ENCODE peak calls at places on chromosomes 5 and 9, in five cellular contexts. One of them, this sample, is unnamed.

GRCh38 chr5:36058776-36059175 is 7.9 kb downstream of the UGT3A2 start:
- DNase-seq in COR-L47: no peak
- DNase-seq in stomach: no peak
- DNase-seq in activated CD4-positive, alpha-beta T cell treated with anti-CD3 and anti-CD28 coated beads, Interleukin-2, amount 10 ng/mL, durations not matched to agents 7 days and 5 days: no peak
- DNase-seq in brain microvascular endothelial cell: no peak
- DNase-seq in this sample: no peak

GRCh38 chr5:10317825-10318682 is 10.4 kb upstream of the CMBL start:
- DNase-seq in stomach: no peak
- DNase-seq in brain microvascular endothelial cell: no peak
- DNase-seq in COR-L47: no peak
- DNase-seq in activated CD4-positive, alpha-beta T cell treated with anti-CD3 and anti-CD28 coated beads, Interleukin-2, amount 10 ng/mL, durations not matched to agents 7 days and 5 days: no peak
- DNase-seq in this sample: no peak

GRCh38 chr9:110688329-110688728 is 19.7 kb downstream of the MUSK start:
- DNase-seq in brain microvascular endothelial cell: no peak
- DNase-seq in activated CD4-positive, alpha-beta T cell treated with anti-CD3 and anti-CD28 coated beads, Interleukin-2, amount 10 ng/mL, durations not matched to agents 7 days and 5 days: peak; percentile 17
- DNase-seq in COR-L47: no peak
- DNase-seq in stomach: no peak
- DNase-seq in this sample: no peak

GRCh38 chr5:16550316-16550952 is 66.4 kb downstream of the RETREG1 start:
- DNase-seq in COR-L47: peak; percentile 28
- DNase-seq in activated CD4-positive, alpha-beta T cell treated with anti-CD3 and anti-CD28 coated beads, Interleukin-2, amount 10 ng/mL, durations not matched to agents 7 days and 5 days: peak; percentile 45
- DNase-seq in stomach: no peak
- DNase-seq in brain microvascular endothelial cell: no peak
- DNase-seq in this sample: peak; percentile 43

GRCh38 chr9:128972956-128973355 is 25.5 kb downstream of the NUP188 start:
- DNase-seq in stomach: peak; percentile 3
- DNase-seq in activated CD4-positive, alpha-beta T cell treated with anti-CD3 and anti-CD28 coated beads, Interleukin-2, amount 10 ng/mL, durations not matched to agents 7 days and 5 days: no peak
- DNase-seq in COR-L47: no peak
- DNase-seq in brain microvascular endothelial cell: peak; percentile 71
- DNase-seq in this sample: no peak

GRCh38 chr5:43514471-43514815 is 505 bp downstream of the C5orf34 start:
- DNase-seq in stomach: no peak
- DNase-seq in brain microvascular endothelial cell: peak; percentile 78
- DNase-seq in COR-L47: no peak
- DNase-seq in activated CD4-positive, alpha-beta T cell treated with anti-CD3 and anti-CD28 coated beads, Interleukin-2, amount 10 ng/mL, durations not matched to agents 7 days and 5 days: no peak
- DNase-seq in this sample: no peak

GRCh38 chr5:140160432-140160831 is 14.6 kb upstream of the CYSTM1 start:
- DNase-seq in activated CD4-positive, alpha-beta T cell treated with anti-CD3 and anti-CD28 coated beads, Interleukin-2, amount 10 ng/mL, durations not matched to agents 7 days and 5 days: no peak
- DNase-seq in brain microvascular endothelial cell: no peak
- DNase-seq in stomach: no peak
- DNase-seq in COR-L47: no peak
- DNase-seq in this sample: no peak

GRCh38 chr9:36486933-36487481 is 85.7 kb upstream of the MELK start:
- DNase-seq in activated CD4-positive, alpha-beta T cell treated with anti-CD3 and anti-CD28 coated beads, Interleukin-2, amount 10 ng/mL, durations not matched to agents 7 days and 5 days: peak; percentile 61
- DNase-seq in brain microvascular endothelial cell: peak; percentile 6
- DNase-seq in COR-L47: no peak
- DNase-seq in stomach: peak; percentile 36
- DNase-seq in this sample: peak; percentile 55

GRCh38 chr5:9686211-9686610 is 56.1 kb upstream of the TAS2R1 start:
- DNase-seq in stomach: no peak
- DNase-seq in activated CD4-positive, alpha-beta T cell treated with anti-CD3 and anti-CD28 coated beads, Interleukin-2, amount 10 ng/mL, durations not matched to agents 7 days and 5 days: no peak
- DNase-seq in brain microvascular endothelial cell: peak; percentile 92
- DNase-seq in COR-L47: no peak
- DNase-seq in this sample: no peak

GRCh38 chr5:151248651-151249050 is 4.3 kb upstream of the GM2A start:
- DNase-seq in brain microvascular endothelial cell: no peak
- DNase-seq in stomach: no peak
- DNase-seq in COR-L47: no peak
- DNase-seq in activated CD4-positive, alpha-beta T cell treated with anti-CD3 and anti-CD28 coated beads, Interleukin-2, amount 10 ng/mL, durations not matched to agents 7 days and 5 days: no peak
- DNase-seq in this sample: no peak

GRCh38 chr5:170534177-170534576 is 30.4 kb downstream of the KCNIP1 start:
- DNase-seq in brain microvascular endothelial cell: no peak
- DNase-seq in COR-L47: no peak
- DNase-seq in stomach: no peak
- DNase-seq in activated CD4-positive, alpha-beta T cell treated with anti-CD3 and anti-CD28 coated beads, Interleukin-2, amount 10 ng/mL, durations not matched to agents 7 days and 5 days: no peak
- DNase-seq in this sample: no peak

GRCh38 chr5:30142432-30142831 is 1051.1 kb upstream of the CDH6 start:
- DNase-seq in activated CD4-positive, alpha-beta T cell treated with anti-CD3 and anti-CD28 coated beads, Interleukin-2, amount 10 ng/mL, durations not matched to agents 7 days and 5 days: no peak
- DNase-seq in brain microvascular endothelial cell: no peak
- DNase-seq in stomach: no peak
- DNase-seq in COR-L47: no peak
- DNase-seq in this sample: no peak

GRCh38 chr9:110089681-110090370 is 118.1 kb downstream of the C9orf152 start:
- DNase-seq in brain microvascular endothelial cell: no peak
- DNase-seq in COR-L47: peak; percentile 20
- DNase-seq in stomach: peak; percentile 66
- DNase-seq in activated CD4-positive, alpha-beta T cell treated with anti-CD3 and anti-CD28 coated beads, Interleukin-2, amount 10 ng/mL, durations not matched to agents 7 days and 5 days: no peak
- DNase-seq in this sample: no peak

GRCh38 chr9:103991001-103991400 is 103.1 kb upstream of the SMC2 start:
- DNase-seq in stomach: no peak
- DNase-seq in brain microvascular endothelial cell: no peak
- DNase-seq in COR-L47: no peak
- DNase-seq in activated CD4-positive, alpha-beta T cell treated with anti-CD3 and anti-CD28 coated beads, Interleukin-2, amount 10 ng/mL, durations not matched to agents 7 days and 5 days: no peak
- DNase-seq in this sample: no peak

GRCh38 chr5:63125862-63126261 is 547.2 kb downstream of the LRRC70 start:
- DNase-seq in COR-L47: no peak
- DNase-seq in brain microvascular endothelial cell: peak; percentile 70
- DNase-seq in stomach: no peak
- DNase-seq in activated CD4-positive, alpha-beta T cell treated with anti-CD3 and anti-CD28 coated beads, Interleukin-2, amount 10 ng/mL, durations not matched to agents 7 days and 5 days: no peak
- DNase-seq in this sample: peak; percentile 31

GRCh38 chr9:93196095-93197055 is 12.4 kb downstream of the WNK2 start:
- DNase-seq in brain microvascular endothelial cell: no peak
- DNase-seq in activated CD4-positive, alpha-beta T cell treated with anti-CD3 and anti-CD28 coated beads, Interleukin-2, amount 10 ng/mL, durations not matched to agents 7 days and 5 days: no peak
- DNase-seq in COR-L47: no peak
- DNase-seq in stomach: no peak
- DNase-seq in this sample: no peak

GRCh38 chr5:53996008-53996407 is 314.4 kb downstream of the ARL15 start:
- DNase-seq in activated CD4-positive, alpha-beta T cell treated with anti-CD3 and anti-CD28 coated beads, Interleukin-2, amount 10 ng/mL, durations not matched to agents 7 days and 5 days: no peak
- DNase-seq in brain microvascular endothelial cell: no peak
- DNase-seq in COR-L47: no peak
- DNase-seq in stomach: no peak
- DNase-seq in this sample: no peak

GRCh38 chr5:133287500-133287899 is 235.7 kb downstream of the HSPA4 start:
- DNase-seq in stomach: peak; percentile 55
- DNase-seq in brain microvascular endothelial cell: peak; percentile 32
- DNase-seq in activated CD4-positive, alpha-beta T cell treated with anti-CD3 and anti-CD28 coated beads, Interleukin-2, amount 10 ng/mL, durations not matched to agents 7 days and 5 days: peak; percentile 50
- DNase-seq in COR-L47: no peak
- DNase-seq in this sample: no peak

GRCh38 chr5:18465833-18466681 is 831.8 kb downstream of the TAF11L14 start:
- DNase-seq in stomach: peak; percentile 49
- DNase-seq in activated CD4-positive, alpha-beta T cell treated with anti-CD3 and anti-CD28 coated beads, Interleukin-2, amount 10 ng/mL, durations not matched to agents 7 days and 5 days: peak; percentile 47
- DNase-seq in brain microvascular endothelial cell: peak; percentile 27
- DNase-seq in COR-L47: peak; percentile 58
- DNase-seq in this sample: peak; percentile 25

GRCh38 chr9:133842721-133843227 is 104.6 kb upstream of the SARDH start:
- DNase-seq in COR-L47: peak; percentile 94
- DNase-seq in stomach: no peak
- DNase-seq in activated CD4-positive, alpha-beta T cell treated with anti-CD3 and anti-CD28 coated beads, Interleukin-2, amount 10 ng/mL, durations not matched to agents 7 days and 5 days: no peak
- DNase-seq in brain microvascular endothelial cell: no peak
- DNase-seq in this sample: peak; percentile 86

GRCh38 chr9:19809422-19810269 is 20.8 kb upstream of the SLC24A2 start:
- DNase-seq in brain microvascular endothelial cell: no peak
- DNase-seq in COR-L47: no peak
- DNase-seq in stomach: no peak
- DNase-seq in activated CD4-positive, alpha-beta T cell treated with anti-CD3 and anti-CD28 coated beads, Interleukin-2, amount 10 ng/mL, durations not matched to agents 7 days and 5 days: no peak
- DNase-seq in this sample: no peak

GRCh38 chr9:124261787-124262595 is 4.2 kb downstream of the NEK6 start:
- DNase-seq in COR-L47: no peak
- DNase-seq in activated CD4-positive, alpha-beta T cell treated with anti-CD3 and anti-CD28 coated beads, Interleukin-2, amount 10 ng/mL, durations not matched to agents 7 days and 5 days: no peak
- DNase-seq in stomach: no peak
- DNase-seq in brain microvascular endothelial cell: no peak
- DNase-seq in this sample: no peak

GRCh38 chr5:138654281-138654867 is 79.2 kb upstream of the HSPA9 start:
- DNase-seq in brain microvascular endothelial cell: peak; percentile 70
- DNase-seq in stomach: no peak
- DNase-seq in activated CD4-positive, alpha-beta T cell treated with anti-CD3 and anti-CD28 coated beads, Interleukin-2, amount 10 ng/mL, durations not matched to agents 7 days and 5 days: peak; percentile 65
- DNase-seq in COR-L47: no peak
- DNase-seq in this sample: peak; percentile 65

GRCh38 chr9:69697475-69697874 is 25.3 kb upstream of the APBA1 start:
- DNase-seq in activated CD4-positive, alpha-beta T cell treated with anti-CD3 and anti-CD28 coated beads, Interleukin-2, amount 10 ng/mL, durations not matched to agents 7 days and 5 days: no peak
- DNase-seq in brain microvascular endothelial cell: no peak
- DNase-seq in stomach: no peak
- DNase-seq in COR-L47: no peak
- DNase-seq in this sample: peak; percentile 19

GRCh38 chr9:95087659-95088242 is 229.8 kb downstream of the FANCC start:
- DNase-seq in brain microvascular endothelial cell: no peak
- DNase-seq in activated CD4-positive, alpha-beta T cell treated with anti-CD3 and anti-CD28 coated beads, Interleukin-2, amount 10 ng/mL, durations not matched to agents 7 days and 5 days: no peak
- DNase-seq in COR-L47: peak; percentile 28
- DNase-seq in stomach: peak; percentile 67
- DNase-seq in this sample: peak; percentile 36

GRCh38 chr9:14314929-14315753 is 1.2 kb upstream of the NFIB start:
- DNase-seq in COR-L47: peak; percentile 95
- DNase-seq in brain microvascular endothelial cell: peak; percentile 78
- DNase-seq in activated CD4-positive, alpha-beta T cell treated with anti-CD3 and anti-CD28 coated beads, Interleukin-2, amount 10 ng/mL, durations not matched to agents 7 days and 5 days: no peak
- DNase-seq in stomach: peak; percentile 96
- DNase-seq in this sample: peak; percentile 93

GRCh38 chr5:177369050-177369912 is 11.6 kb downstream of the RGS14 start:
- DNase-seq in brain microvascular endothelial cell: no peak
- DNase-seq in COR-L47: no peak
- DNase-seq in activated CD4-positive, alpha-beta T cell treated with anti-CD3 and anti-CD28 coated beads, Interleukin-2, amount 10 ng/mL, durations not matched to agents 7 days and 5 days: peak; percentile 37
- DNase-seq in stomach: no peak
- DNase-seq in this sample: peak; percentile 60

GRCh38 chr9:21746550-21746949 is 55.9 kb upstream of the MTAP start:
- DNase-seq in stomach: no peak
- DNase-seq in COR-L47: no peak
- DNase-seq in brain microvascular endothelial cell: no peak
- DNase-seq in activated CD4-positive, alpha-beta T cell treated with anti-CD3 and anti-CD28 coated beads, Interleukin-2, amount 10 ng/mL, durations not matched to agents 7 days and 5 days: no peak
- DNase-seq in this sample: no peak

GRCh38 chr9:98839724-98840123 is 32.3 kb downstream of the GALNT12 start:
- DNase-seq in stomach: no peak
- DNase-seq in COR-L47: no peak
- DNase-seq in brain microvascular endothelial cell: no peak
- DNase-seq in activated CD4-positive, alpha-beta T cell treated with anti-CD3 and anti-CD28 coated beads, Interleukin-2, amount 10 ng/mL, durations not matched to agents 7 days and 5 days: no peak
- DNase-seq in this sample: no peak

GRCh38 chr5:43193171-43193951 is 1.3 kb downstream of the NIM1K start:
- DNase-seq in brain microvascular endothelial cell: peak; percentile 92
- DNase-seq in activated CD4-positive, alpha-beta T cell treated with anti-CD3 and anti-CD28 coated beads, Interleukin-2, amount 10 ng/mL, durations not matched to agents 7 days and 5 days: peak; percentile 63
- DNase-seq in stomach: no peak
- DNase-seq in COR-L47: peak; percentile 20
- DNase-seq in this sample: peak; percentile 50

GRCh38 chr9:34547960-34548603 is 25.3 kb upstream of the ENHO start:
- DNase-seq in brain microvascular endothelial cell: peak; percentile 51
- DNase-seq in COR-L47: peak; percentile 48
- DNase-seq in stomach: peak; percentile 70
- DNase-seq in activated CD4-positive, alpha-beta T cell treated with anti-CD3 and anti-CD28 coated beads, Interleukin-2, amount 10 ng/mL, durations not matched to agents 7 days and 5 days: peak; percentile 25
- DNase-seq in this sample: peak; percentile 61

GRCh38 chr9:115524467-115525059 is 406.6 kb upstream of the TNC start:
- DNase-seq in brain microvascular endothelial cell: peak; percentile 71
- DNase-seq in stomach: no peak
- DNase-seq in COR-L47: peak; percentile 47
- DNase-seq in activated CD4-positive, alpha-beta T cell treated with anti-CD3 and anti-CD28 coated beads, Interleukin-2, amount 10 ng/mL, durations not matched to agents 7 days and 5 days: peak; percentile 37
- DNase-seq in this sample: peak; percentile 81